ENCODE peak calls at places on chromosomes 3 and 15, in ten cellular contexts. One of them, this sample, is unnamed.

GRCh38 chr15:66711886-66712285 is 9.8 kb downstream of the SMAD6 start:
- DNase-seq in effector memory CD4-positive, alpha-beta T cell: no peak
- DNase-seq in naive thymus-derived CD8-positive, alpha-beta T cell: no peak
- DNase-seq in heart right ventricle: no peak
- DNase-seq in CD14-positive monocyte: no peak
- DNase-seq in GM13977: no peak
- DNase-seq in ecto neural progenitor cell: no peak
- DNase-seq in activated T-cell treated with anti-CD3 and anti-CD28 coated beads, Interleukin-2, amount 50 U/mL, for 72 hours: no peak
- DNase-seq in glutamatergic neuron: no peak
- DNase-seq in activated CD4-positive, alpha-beta T cell treated with anti-CD3 and anti-CD28 coated beads, Interleukin-2, amount 50 U/mL, for 24 hours: no peak
- DNase-seq in this sample: no peak

GRCh38 chr15:33860749-33861148 is 107.5 kb upstream of the CHRM5 start:
- DNase-seq in effector memory CD4-positive, alpha-beta T cell: no peak
- DNase-seq in naive thymus-derived CD8-positive, alpha-beta T cell: no peak
- DNase-seq in heart right ventricle: no peak
- DNase-seq in CD14-positive monocyte: no peak
- DNase-seq in GM13977: no peak
- DNase-seq in ecto neural progenitor cell: no peak
- DNase-seq in activated T-cell treated with anti-CD3 and anti-CD28 coated beads, Interleukin-2, amount 50 U/mL, for 72 hours: no peak
- DNase-seq in glutamatergic neuron: no peak
- DNase-seq in activated CD4-positive, alpha-beta T cell treated with anti-CD3 and anti-CD28 coated beads, Interleukin-2, amount 50 U/mL, for 24 hours: no peak
- DNase-seq in this sample: no peak

GRCh38 chr15:75927601-75928000 is 23.9 kb downstream of the FBXO22 start:
- DNase-seq in effector memory CD4-positive, alpha-beta T cell: no peak
- DNase-seq in naive thymus-derived CD8-positive, alpha-beta T cell: no peak
- DNase-seq in heart right ventricle: no peak
- DNase-seq in CD14-positive monocyte: no peak
- DNase-seq in GM13977: peak
- DNase-seq in ecto neural progenitor cell: no peak
- DNase-seq in activated T-cell treated with anti-CD3 and anti-CD28 coated beads, Interleukin-2, amount 50 U/mL, for 72 hours: no peak
- DNase-seq in glutamatergic neuron: no peak
- DNase-seq in activated CD4-positive, alpha-beta T cell treated with anti-CD3 and anti-CD28 coated beads, Interleukin-2, amount 50 U/mL, for 24 hours: no peak
- DNase-seq in this sample: no peak

GRCh38 chr3:69012111-69012835 is 1.2 kb downstream of the EOGT start:
- DNase-seq in effector memory CD4-positive, alpha-beta T cell: no peak
- DNase-seq in naive thymus-derived CD8-positive, alpha-beta T cell: peak
- DNase-seq in heart right ventricle: peak
- DNase-seq in CD14-positive monocyte: no peak
- DNase-seq in GM13977: no peak
- DNase-seq in ecto neural progenitor cell: no peak
- DNase-seq in activated T-cell treated with anti-CD3 and anti-CD28 coated beads, Interleukin-2, amount 50 U/mL, for 72 hours: no peak
- DNase-seq in glutamatergic neuron: no peak
- DNase-seq in activated CD4-positive, alpha-beta T cell treated with anti-CD3 and anti-CD28 coated beads, Interleukin-2, amount 50 U/mL, for 24 hours: no peak
- DNase-seq in this sample: no peak

GRCh38 chr3:186871403-186871924 is 29.0 kb downstream of the ADIPOQ start:
- DNase-seq in effector memory CD4-positive, alpha-beta T cell: no peak
- DNase-seq in naive thymus-derived CD8-positive, alpha-beta T cell: no peak
- DNase-seq in heart right ventricle: no peak
- DNase-seq in CD14-positive monocyte: no peak
- DNase-seq in GM13977: no peak
- DNase-seq in ecto neural progenitor cell: no peak
- DNase-seq in activated T-cell treated with anti-CD3 and anti-CD28 coated beads, Interleukin-2, amount 50 U/mL, for 72 hours: no peak
- DNase-seq in glutamatergic neuron: no peak
- DNase-seq in activated CD4-positive, alpha-beta T cell treated with anti-CD3 and anti-CD28 coated beads, Interleukin-2, amount 50 U/mL, for 24 hours: no peak
- DNase-seq in this sample: no peak

GRCh38 chr3:15276028-15276717 is 56.2 kb downstream of the SH3BP5 start:
- DNase-seq in effector memory CD4-positive, alpha-beta T cell: no peak
- DNase-seq in naive thymus-derived CD8-positive, alpha-beta T cell: no peak
- DNase-seq in heart right ventricle: no peak
- DNase-seq in CD14-positive monocyte: peak
- DNase-seq in GM13977: no peak
- DNase-seq in ecto neural progenitor cell: no peak
- DNase-seq in activated T-cell treated with anti-CD3 and anti-CD28 coated beads, Interleukin-2, amount 50 U/mL, for 72 hours: no peak
- DNase-seq in glutamatergic neuron: no peak
- DNase-seq in activated CD4-positive, alpha-beta T cell treated with anti-CD3 and anti-CD28 coated beads, Interleukin-2, amount 50 U/mL, for 24 hours: no peak
- DNase-seq in this sample: no peak

GRCh38 chr15:66815322-66815721 is 113.3 kb downstream of the SMAD6 start:
- DNase-seq in effector memory CD4-positive, alpha-beta T cell: no peak
- DNase-seq in naive thymus-derived CD8-positive, alpha-beta T cell: no peak
- DNase-seq in heart right ventricle: no peak
- DNase-seq in CD14-positive monocyte: no peak
- DNase-seq in GM13977: no peak
- DNase-seq in ecto neural progenitor cell: no peak
- DNase-seq in activated T-cell treated with anti-CD3 and anti-CD28 coated beads, Interleukin-2, amount 50 U/mL, for 72 hours: no peak
- DNase-seq in glutamatergic neuron: no peak
- DNase-seq in activated CD4-positive, alpha-beta T cell treated with anti-CD3 and anti-CD28 coated beads, Interleukin-2, amount 50 U/mL, for 24 hours: no peak
- DNase-seq in this sample: no peak

GRCh38 chr3:155991291-155991690 is 120.8 kb downstream of the GMPS start:
- DNase-seq in effector memory CD4-positive, alpha-beta T cell: no peak
- DNase-seq in naive thymus-derived CD8-positive, alpha-beta T cell: no peak
- DNase-seq in heart right ventricle: no peak
- DNase-seq in CD14-positive monocyte: no peak
- DNase-seq in GM13977: no peak
- DNase-seq in ecto neural progenitor cell: no peak
- DNase-seq in activated T-cell treated with anti-CD3 and anti-CD28 coated beads, Interleukin-2, amount 50 U/mL, for 72 hours: no peak
- DNase-seq in glutamatergic neuron: no peak
- DNase-seq in activated CD4-positive, alpha-beta T cell treated with anti-CD3 and anti-CD28 coated beads, Interleukin-2, amount 50 U/mL, for 24 hours: no peak
- DNase-seq in this sample: no peak

GRCh38 chr15:66429117-66429516 is 42.4 kb downstream of the MAP2K1 start:
- DNase-seq in effector memory CD4-positive, alpha-beta T cell: no peak
- DNase-seq in naive thymus-derived CD8-positive, alpha-beta T cell: no peak
- DNase-seq in heart right ventricle: no peak
- DNase-seq in CD14-positive monocyte: no peak
- DNase-seq in GM13977: no peak
- DNase-seq in ecto neural progenitor cell: no peak
- DNase-seq in activated T-cell treated with anti-CD3 and anti-CD28 coated beads, Interleukin-2, amount 50 U/mL, for 72 hours: no peak
- DNase-seq in glutamatergic neuron: no peak
- DNase-seq in activated CD4-positive, alpha-beta T cell treated with anti-CD3 and anti-CD28 coated beads, Interleukin-2, amount 50 U/mL, for 24 hours: no peak
- DNase-seq in this sample: no peak

GRCh38 chr15:75051161-75051560 is 27.8 kb downstream of the PPCDC start:
- DNase-seq in effector memory CD4-positive, alpha-beta T cell: no peak
- DNase-seq in naive thymus-derived CD8-positive, alpha-beta T cell: no peak
- DNase-seq in heart right ventricle: peak
- DNase-seq in CD14-positive monocyte: no peak
- DNase-seq in GM13977: no peak
- DNase-seq in ecto neural progenitor cell: no peak
- DNase-seq in activated T-cell treated with anti-CD3 and anti-CD28 coated beads, Interleukin-2, amount 50 U/mL, for 72 hours: no peak
- DNase-seq in glutamatergic neuron: peak
- DNase-seq in activated CD4-positive, alpha-beta T cell treated with anti-CD3 and anti-CD28 coated beads, Interleukin-2, amount 50 U/mL, for 24 hours: no peak
- DNase-seq in this sample: no peak

GRCh38 chr3:182713743-182714517 is 79.4 kb upstream of the ATP11B start:
- DNase-seq in effector memory CD4-positive, alpha-beta T cell: no peak
- DNase-seq in naive thymus-derived CD8-positive, alpha-beta T cell: peak
- DNase-seq in heart right ventricle: no peak
- DNase-seq in CD14-positive monocyte: no peak
- DNase-seq in GM13977: peak
- DNase-seq in ecto neural progenitor cell: no peak
- DNase-seq in activated T-cell treated with anti-CD3 and anti-CD28 coated beads, Interleukin-2, amount 50 U/mL, for 72 hours: no peak
- DNase-seq in glutamatergic neuron: no peak
- DNase-seq in activated CD4-positive, alpha-beta T cell treated with anti-CD3 and anti-CD28 coated beads, Interleukin-2, amount 50 U/mL, for 24 hours: peak
- DNase-seq in this sample: no peak

GRCh38 chr3:193831495-193832455 is 238.8 kb downstream of the OPA1 start:
- DNase-seq in effector memory CD4-positive, alpha-beta T cell: no peak
- DNase-seq in naive thymus-derived CD8-positive, alpha-beta T cell: no peak
- DNase-seq in heart right ventricle: no peak
- DNase-seq in CD14-positive monocyte: no peak
- DNase-seq in GM13977: peak
- DNase-seq in ecto neural progenitor cell: no peak
- DNase-seq in activated T-cell treated with anti-CD3 and anti-CD28 coated beads, Interleukin-2, amount 50 U/mL, for 72 hours: no peak
- DNase-seq in glutamatergic neuron: no peak
- DNase-seq in activated CD4-positive, alpha-beta T cell treated with anti-CD3 and anti-CD28 coated beads, Interleukin-2, amount 50 U/mL, for 24 hours: no peak
- DNase-seq in this sample: no peak

GRCh38 chr3:163726125-163726524 is 1352.2 kb downstream of the SI start:
- DNase-seq in effector memory CD4-positive, alpha-beta T cell: no peak
- DNase-seq in naive thymus-derived CD8-positive, alpha-beta T cell: no peak
- DNase-seq in heart right ventricle: no peak
- DNase-seq in CD14-positive monocyte: no peak
- DNase-seq in GM13977: no peak
- DNase-seq in ecto neural progenitor cell: no peak
- DNase-seq in activated T-cell treated with anti-CD3 and anti-CD28 coated beads, Interleukin-2, amount 50 U/mL, for 72 hours: no peak
- DNase-seq in glutamatergic neuron: no peak
- DNase-seq in activated CD4-positive, alpha-beta T cell treated with anti-CD3 and anti-CD28 coated beads, Interleukin-2, amount 50 U/mL, for 24 hours: no peak
- DNase-seq in this sample: no peak

GRCh38 chr3:122725106-122725505 is 44.5 kb downstream of the PARP14 start:
- DNase-seq in effector memory CD4-positive, alpha-beta T cell: no peak
- DNase-seq in naive thymus-derived CD8-positive, alpha-beta T cell: no peak
- DNase-seq in heart right ventricle: no peak
- DNase-seq in CD14-positive monocyte: no peak
- DNase-seq in GM13977: no peak
- DNase-seq in ecto neural progenitor cell: no peak
- DNase-seq in activated T-cell treated with anti-CD3 and anti-CD28 coated beads, Interleukin-2, amount 50 U/mL, for 72 hours: no peak
- DNase-seq in glutamatergic neuron: no peak
- DNase-seq in activated CD4-positive, alpha-beta T cell treated with anti-CD3 and anti-CD28 coated beads, Interleukin-2, amount 50 U/mL, for 24 hours: no peak
- DNase-seq in this sample: no peak

GRCh38 chr3:60107275-60107674 is 1057.5 kb upstream of the CFAP20DC start:
- DNase-seq in effector memory CD4-positive, alpha-beta T cell: no peak
- DNase-seq in naive thymus-derived CD8-positive, alpha-beta T cell: no peak
- DNase-seq in heart right ventricle: no peak
- DNase-seq in CD14-positive monocyte: no peak
- DNase-seq in GM13977: no peak
- DNase-seq in ecto neural progenitor cell: no peak
- DNase-seq in activated T-cell treated with anti-CD3 and anti-CD28 coated beads, Interleukin-2, amount 50 U/mL, for 72 hours: no peak
- DNase-seq in glutamatergic neuron: no peak
- DNase-seq in activated CD4-positive, alpha-beta T cell treated with anti-CD3 and anti-CD28 coated beads, Interleukin-2, amount 50 U/mL, for 24 hours: no peak
- DNase-seq in this sample: no peak

GRCh38 chr3:5304789-5305680 is 117.5 kb downstream of the EDEM1 start:
- DNase-seq in effector memory CD4-positive, alpha-beta T cell: no peak
- DNase-seq in naive thymus-derived CD8-positive, alpha-beta T cell: no peak
- DNase-seq in heart right ventricle: peak
- DNase-seq in CD14-positive monocyte: peak
- DNase-seq in GM13977: peak
- DNase-seq in ecto neural progenitor cell: peak
- DNase-seq in activated T-cell treated with anti-CD3 and anti-CD28 coated beads, Interleukin-2, amount 50 U/mL, for 72 hours: peak
- DNase-seq in glutamatergic neuron: peak
- DNase-seq in activated CD4-positive, alpha-beta T cell treated with anti-CD3 and anti-CD28 coated beads, Interleukin-2, amount 50 U/mL, for 24 hours: peak
- DNase-seq in this sample: no peak

GRCh38 chr3:159265705-159266104 is 463.9 kb downstream of the MFSD1 start:
- DNase-seq in effector memory CD4-positive, alpha-beta T cell: no peak
- DNase-seq in naive thymus-derived CD8-positive, alpha-beta T cell: no peak
- DNase-seq in heart right ventricle: no peak
- DNase-seq in CD14-positive monocyte: no peak
- DNase-seq in GM13977: no peak
- DNase-seq in ecto neural progenitor cell: no peak
- DNase-seq in activated T-cell treated with anti-CD3 and anti-CD28 coated beads, Interleukin-2, amount 50 U/mL, for 72 hours: no peak
- DNase-seq in glutamatergic neuron: no peak
- DNase-seq in activated CD4-positive, alpha-beta T cell treated with anti-CD3 and anti-CD28 coated beads, Interleukin-2, amount 50 U/mL, for 24 hours: no peak
- DNase-seq in this sample: no peak

GRCh38 chr3:53645754-53646153 is 151.3 kb downstream of the CACNA1D start:
- DNase-seq in effector memory CD4-positive, alpha-beta T cell: no peak
- DNase-seq in naive thymus-derived CD8-positive, alpha-beta T cell: no peak
- DNase-seq in heart right ventricle: no peak
- DNase-seq in CD14-positive monocyte: no peak
- DNase-seq in GM13977: no peak
- DNase-seq in ecto neural progenitor cell: no peak
- DNase-seq in activated T-cell treated with anti-CD3 and anti-CD28 coated beads, Interleukin-2, amount 50 U/mL, for 72 hours: no peak
- DNase-seq in glutamatergic neuron: no peak
- DNase-seq in activated CD4-positive, alpha-beta T cell treated with anti-CD3 and anti-CD28 coated beads, Interleukin-2, amount 50 U/mL, for 24 hours: no peak
- DNase-seq in this sample: no peak

GRCh38 chr3:153679711-153680110 is 441.5 kb upstream of the ARHGEF26 start:
- DNase-seq in effector memory CD4-positive, alpha-beta T cell: no peak
- DNase-seq in naive thymus-derived CD8-positive, alpha-beta T cell: no peak
- DNase-seq in heart right ventricle: no peak
- DNase-seq in CD14-positive monocyte: no peak
- DNase-seq in GM13977: no peak
- DNase-seq in ecto neural progenitor cell: no peak
- DNase-seq in activated T-cell treated with anti-CD3 and anti-CD28 coated beads, Interleukin-2, amount 50 U/mL, for 72 hours: no peak
- DNase-seq in glutamatergic neuron: no peak
- DNase-seq in activated CD4-positive, alpha-beta T cell treated with anti-CD3 and anti-CD28 coated beads, Interleukin-2, amount 50 U/mL, for 24 hours: no peak
- DNase-seq in this sample: no peak

GRCh38 chr3:177835008-177835407 is 637.7 kb upstream of the TBL1XR1 start:
- DNase-seq in effector memory CD4-positive, alpha-beta T cell: no peak
- DNase-seq in naive thymus-derived CD8-positive, alpha-beta T cell: no peak
- DNase-seq in heart right ventricle: no peak
- DNase-seq in CD14-positive monocyte: no peak
- DNase-seq in GM13977: no peak
- DNase-seq in ecto neural progenitor cell: no peak
- DNase-seq in activated T-cell treated with anti-CD3 and anti-CD28 coated beads, Interleukin-2, amount 50 U/mL, for 72 hours: no peak
- DNase-seq in glutamatergic neuron: no peak
- DNase-seq in activated CD4-positive, alpha-beta T cell treated with anti-CD3 and anti-CD28 coated beads, Interleukin-2, amount 50 U/mL, for 24 hours: no peak
- DNase-seq in this sample: no peak

GRCh38 chr3:167742338-167742737 is 6.8 kb downstream of the SERPINI1 start:
- DNase-seq in effector memory CD4-positive, alpha-beta T cell: no peak
- DNase-seq in naive thymus-derived CD8-positive, alpha-beta T cell: no peak
- DNase-seq in heart right ventricle: no peak
- DNase-seq in CD14-positive monocyte: no peak
- DNase-seq in GM13977: no peak
- DNase-seq in ecto neural progenitor cell: no peak
- DNase-seq in activated T-cell treated with anti-CD3 and anti-CD28 coated beads, Interleukin-2, amount 50 U/mL, for 72 hours: no peak
- DNase-seq in glutamatergic neuron: no peak
- DNase-seq in activated CD4-positive, alpha-beta T cell treated with anti-CD3 and anti-CD28 coated beads, Interleukin-2, amount 50 U/mL, for 24 hours: no peak
- DNase-seq in this sample: no peak